ENCODE peak calls at places on chromosomes 13 and 19, in five cellular contexts. A, T, G, C and W are unnamed samples.
A peak's percentile ranks its signal among the peaks of the same experiment; 100 is the strongest.

GRCh38 chr13:106685142-106685541 is 117.2 kb upstream of the ARGLU1 start:
- DNase-seq in A (no peak), T (no peak), G (no peak), C (no peak), W (no peak)

GRCh38 chr13:36420437-36420891 is 11.8 kb upstream of the CCNA1 start:
- DNase-seq in A (peak; percentile 25), T (peak; percentile 60), G (peak; percentile 79), C (peak; percentile 61), W (peak; percentile 24)

GRCh38 chr13:44267966-44268365 is 105.7 kb upstream of the SERP2 start:
- DNase-seq in A (no peak), T (no peak), G (no peak), C (no peak), W (no peak)

GRCh38 chr19:38035515-38036495 is 128.8 kb downstream of the SIPA1L3 start:
- DNase-seq in A (no peak), T (no peak), G (no peak), C (peak; percentile 6), W (no peak)

GRCh38 chr13:26914624-26915023 is 154.0 kb upstream of the GPR12 start:
- DNase-seq in A (peak; percentile 9), T (no peak), G (no peak), C (no peak), W (peak; percentile 6)

GRCh38 chr13:99985243-99985874 is 3.8 kb downstream of the ZIC2 start:
- DNase-seq in A (no peak), T (peak; percentile 29), G (no peak), C (no peak), W (no peak)

GRCh38 chr19:39599116-39599515 is 3.2 kb upstream of the LGALS13 start:
- DNase-seq in A (no peak), T (peak; percentile 25), G (no peak), C (peak; percentile 30), W (no peak)

GRCh38 chr13:64553411-64554129 is 2676.6 kb downstream of the PCDH9 start:
- DNase-seq in A (no peak), T (no peak), G (no peak), C (no peak), W (no peak)

GRCh38 chr13:42847891-42848663 is 66.7 kb downstream of the FAM216B start:
- DNase-seq in A (no peak), T (no peak), G (no peak), C (no peak), W (no peak)

GRCh38 chr13:35836476-35836875 is 294.7 kb downstream of the DCLK1 start:
- DNase-seq in A (no peak), T (no peak), G (no peak), C (no peak), W (no peak)

DNA sequence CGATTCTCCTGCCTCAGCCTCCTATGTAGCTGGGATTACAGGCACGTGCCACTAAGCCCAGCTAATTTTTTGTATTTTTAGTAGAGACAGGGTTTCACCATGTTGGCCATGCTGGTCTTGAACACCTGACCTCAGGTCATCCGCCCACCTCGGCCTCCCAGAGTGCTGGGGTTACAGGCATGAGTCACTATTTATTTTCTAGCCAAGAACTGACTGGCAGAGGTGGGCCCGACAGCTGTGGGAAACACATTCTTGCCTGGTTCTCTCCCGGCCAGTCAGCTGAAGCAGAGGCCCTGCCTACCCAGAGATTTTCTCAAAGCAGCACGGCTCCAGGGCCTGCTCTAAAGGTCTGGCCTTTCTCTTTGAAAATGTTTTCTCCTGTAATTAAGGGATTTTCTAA is 108.0 kb downstream of the KCTD15 start:
- DNase-seq in A (no peak), T (no peak), G (peak; percentile 40), C (peak; percentile 14), W (no peak)
- H3K4me3 ChIP-seq in A (no peak overlapping the region), T (no peak overlapping the region), G (no peak overlapping the region), C (no peak overlapping the region), W (no peak overlapping the region)

DNA sequence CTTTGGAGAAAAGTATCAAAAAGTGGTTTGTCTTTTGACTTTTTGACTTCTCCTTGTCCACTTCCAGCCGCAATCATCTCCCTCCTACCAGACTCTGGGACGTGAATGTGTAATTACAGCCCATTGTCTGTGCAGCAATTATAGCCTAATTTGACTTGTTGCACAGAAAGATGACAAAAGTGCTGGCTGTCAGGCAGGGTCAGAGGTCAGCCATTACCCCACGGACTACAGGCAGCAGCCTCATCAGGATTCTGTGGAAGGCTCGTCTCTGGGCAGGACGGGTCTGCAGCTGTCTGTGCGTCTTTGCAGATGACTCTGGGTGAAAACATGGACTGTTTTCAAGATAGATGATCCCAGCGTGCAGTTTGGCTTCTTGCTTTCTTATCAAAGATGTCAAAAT is 102.2 kb upstream of the EDNRB start:
- DNase-seq in A (no peak), T (no peak), G (no peak), C (no peak), W (no peak)
- H3K36me3 ChIP-seq in A (no peaks in the 10 kb centered on the region), T (no peaks in the 10 kb centered on the region), G (no peaks in the 10 kb centered on the region), C (no peaks in the 10 kb centered on the region), W (no peaks in the 10 kb centered on the region)

GRCh38 chr19:4589579-4590410 is 30.3 kb upstream of the SEMA6B start:
- DNase-seq in A (no peak), T (peak; percentile 71), G (peak; percentile 74), C (peak; percentile 65), W (no peak)
- TF ChIP-seq ZBTB33 in A (no peak), T (no peak), G (no peak), C (peak; percentile 42), W (no peak)

GRCh38 chr13:21676611-21677021 is 5.7 kb downstream of the FGF9 start:
- DNase-seq in A (no peak), T (no peak), G (peak; percentile 11), C (no peak), W (no peak)
- H3K4me3 ChIP-seq in A (no peak overlapping the region), T (no peak overlapping the region), G (no peak overlapping the region), C (no peak overlapping the region), W (no peak overlapping the region)

GRCh38 chr13:25329706-25330105 is 28.3 kb downstream of the NUP58 start:
- DNase-seq in A (no peak), T (no peak), G (no peak), C (no peak), W (no peak)
- H3K36me3 ChIP-seq in A (peaks cover 3% of the 10 kb centered on the region), T (peaks cover 92% of the 10 kb centered on the region), G (peaks cover 90% of the 10 kb centered on the region), C (peaks cover 11% of the 10 kb centered on the region), W (peaks cover 77% of the 10 kb centered on the region)

DNA sequence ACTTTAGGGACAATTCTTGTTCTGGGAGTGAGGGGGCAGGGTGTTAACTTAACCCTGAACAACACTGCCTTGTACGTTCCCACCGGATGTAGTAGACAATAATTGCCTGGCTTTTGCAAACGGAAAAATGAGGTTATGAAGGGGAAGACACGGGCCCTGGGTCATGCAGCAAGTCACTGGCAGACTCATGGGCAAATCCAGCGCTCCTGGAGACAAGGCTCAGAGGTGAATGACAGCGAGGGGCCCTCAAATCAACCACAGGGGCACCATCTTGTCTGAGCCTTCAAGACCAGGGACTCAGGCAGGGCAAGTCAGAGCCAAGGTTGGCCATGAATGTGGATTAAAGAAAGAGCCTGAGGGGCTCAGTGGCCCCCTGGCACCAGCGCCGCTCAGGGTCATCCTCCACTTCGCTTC is 2.8 kb downstream of the RASA3 start:
- DNase-seq in A (no peak), T (no peak), G (no peak), C (no peak), W (no peak)
- TF ChIP-seq ZBTB33 in A (no peak), T (no peak), G (no peak), C (no peak), W (no peak)

DNA sequence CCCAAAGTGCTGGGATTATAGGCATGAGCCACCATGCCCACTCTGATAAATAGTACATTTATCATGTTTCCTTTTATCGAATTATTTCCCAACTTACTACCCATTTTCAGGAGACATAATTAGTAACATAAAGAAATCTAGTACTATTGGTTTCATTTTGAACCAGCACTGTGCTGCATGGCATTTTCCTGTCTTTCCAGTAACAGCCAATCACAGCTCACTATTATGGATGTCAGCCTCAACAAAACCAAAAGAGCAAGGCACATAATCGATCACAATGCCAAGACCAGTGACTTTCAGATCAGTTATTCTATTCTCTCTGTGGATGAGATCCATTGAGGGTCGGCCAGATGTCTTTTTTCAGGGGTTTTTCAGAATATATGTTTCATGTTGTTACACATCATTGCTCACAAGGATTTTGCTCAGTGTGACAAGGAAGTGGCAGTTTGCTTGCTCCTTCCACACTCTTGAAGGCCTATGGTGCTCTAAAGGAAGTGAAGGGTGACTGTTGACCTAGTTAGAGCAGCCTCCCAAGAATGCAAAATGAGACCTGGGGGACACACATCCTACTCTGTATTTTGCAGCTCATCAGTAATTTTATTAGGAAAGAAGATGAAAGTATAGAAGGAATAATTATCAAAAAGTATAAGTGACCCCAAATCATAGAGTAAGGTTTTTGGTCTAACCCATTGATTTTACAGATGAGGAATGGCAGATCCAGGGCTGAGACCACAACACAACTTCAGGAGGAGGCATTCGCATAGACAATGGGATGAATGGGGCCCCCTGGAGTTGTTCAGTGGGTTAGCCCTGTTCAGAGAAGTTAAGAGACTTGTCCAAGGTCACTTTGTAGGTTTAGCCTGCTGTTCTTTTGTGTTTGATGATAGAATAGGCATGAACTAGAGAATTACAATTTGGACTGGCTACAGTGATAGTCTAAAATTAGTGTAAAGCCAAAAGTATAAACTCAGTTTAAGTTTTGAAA is 233.6 kb downstream of the KCNRG start:
- DNase-seq in A (no peak), T (no peak), G (no peak), C (no peak), W (no peak)
- H3K4me3 ChIP-seq in A (no peak overlapping the region), T (no peak overlapping the region), G (no peak overlapping the region), C (no peak overlapping the region), W (no peak overlapping the region)

GRCh38 chr19:17682273-17682672 is 5.9 kb downstream of the UNC13A start:
- DNase-seq in A (no peak), T (no peak), G (no peak), C (no peak), W (no peak)
- H3K36me3 ChIP-seq in A (no peaks in the 10 kb centered on the region), T (no peaks in the 10 kb centered on the region), G (no peaks in the 10 kb centered on the region), C (no peaks in the 10 kb centered on the region), W (no peaks in the 10 kb centered on the region)